ENCODE peak calls at places on chromosomes 5 and 9, in five cellular contexts. T, P, D, O and J are unnamed samples.

GRCh38 chr5:103234239-103234975 is 24.2 kb upstream of the MACIR start:
- DNase-seq in T (no peak), P (no peak), D (no peak), O (no peak), J (no peak)

GRCh38 chr9:80964374-80964773 is 725.0 kb downstream of the TLE1 start:
- DNase-seq in T (no peak), P (peak; percentile 72), D (no peak), O (no peak), J (peak; percentile 49)

GRCh38 chr5:121019734-121020133 is 555.6 kb downstream of the PRR16 start:
- DNase-seq in T (no peak), P (no peak), D (no peak), O (no peak), J (no peak)

GRCh38 chr9:16363073-16363781 is 507.2 kb downstream of the BNC2 start:
- DNase-seq in T (no peak), P (no peak), D (no peak), O (no peak), J (no peak)

GRCh38 chr5:83000922-83001321 is 76.3 kb downstream of the TMEM167A start:
- DNase-seq in T (no peak), P (peak; percentile 69), D (no peak), O (no peak), J (no peak)

GRCh38 chr5:12272389-12272788 is 368.1 kb upstream of the CTNND2 start:
- DNase-seq in T (no peak), P (peak; percentile 3), D (peak; percentile 20), O (peak; percentile 53), J (no peak)

GRCh38 chr5:59893436-59894227 is at the start of gene PDE4D:
- DNase-seq in T (peak; percentile 60), P (peak; percentile 94), D (peak; percentile 72), O (peak; percentile 87), J (peak; percentile 67)

GRCh38 chr9:38227656-38228055 is 158.6 kb upstream of the SHB start:
- DNase-seq in T (no peak), P (peak; percentile 15), D (no peak), O (no peak), J (peak; percentile 53)

GRCh38 chr5:139663752-139664151 is 15.6 kb downstream of the CXXC5 start:
- DNase-seq in T (no peak), P (no peak), D (no peak), O (no peak), J (no peak)

GRCh38 chr5:1203311-1203967 is 2.0 kb downstream of the SLC6A19 start:
- DNase-seq in T (no peak), P (no peak), D (peak; percentile 4), O (no peak), J (no peak)

GRCh38 chr9:136251264-136252115 is 5.9 kb upstream of the QSOX2 start:
- DNase-seq in T (no peak), P (no peak), D (no peak), O (no peak), J (no peak)

GRCh38 chr9:134066923-134067851 is 639 bp downstream of the BRD3 start:
- DNase-seq in T (no peak), P (peak; percentile 75), D (peak; percentile 26), O (no peak), J (peak; percentile 19)

GRCh38 chr9:98142182-98142924 is 23.3 kb upstream of the TRIM14 start:
- DNase-seq in T (no peak), P (no peak), D (peak; percentile 2), O (no peak), J (no peak)

GRCh38 chr9:93064392-93065124 is 6.1 kb downstream of the SUSD3 start:
- DNase-seq in T (no peak), P (peak; percentile 55), D (no peak), O (no peak), J (no peak)

GRCh38 chr5:97142521-97143254 is at the start of gene LIX1:
- DNase-seq in T (no peak), P (peak; percentile 83), D (peak; percentile 65), O (peak; percentile 59), J (peak; percentile 42)

GRCh38 chr5:180126716-180127681 is 55.4 kb upstream of the RNF130 start:
- DNase-seq in T (peak; percentile 35), P (peak; percentile 66), D (peak; percentile 64), O (peak; percentile 69), J (peak; percentile 5)

GRCh38 chr5:142720561-142721275 is 34.8 kb upstream of the FGF1 start:
- DNase-seq in T (no peak), P (no peak), D (peak; percentile 27), O (no peak), J (peak; percentile 66)

GRCh38 chr9:114643906-114644305 is 13.7 kb downstream of the TEX53 start:
- DNase-seq in T (no peak), P (no peak), D (no peak), O (no peak), J (no peak)

GRCh38 chr9:130912932-130913598 is 16.5 kb upstream of the QRFP start:
- DNase-seq in T (no peak), P (peak; percentile 84), D (no peak), O (no peak), J (no peak)

GRCh38 chr9:105405514-105406131 is 42.2 kb upstream of the FSD1L start:
- DNase-seq in T (no peak), P (no peak), D (peak; percentile 47), O (no peak), J (no peak)

GRCh38 chr5:73901045-73901444 is 275.0 kb downstream of the ARHGEF28 start:
- DNase-seq in T (no peak), P (no peak), D (no peak), O (no peak), J (no peak)

GRCh38 chr9:119559986-119560385 is 190.8 kb upstream of the BRINP1 start:
- DNase-seq in T (no peak), P (peak; percentile 8), D (no peak), O (no peak), J (no peak)

GRCh38 chr9:128026255-128027165 is 40.6 kb downstream of the NAIF1 start:
- DNase-seq in T (no peak), P (no peak), D (no peak), O (no peak), J (no peak)

GRCh38 chr5:13250450-13251291 is 693.8 kb downstream of the DNAH5 start:
- DNase-seq in T (no peak), P (peak; percentile 8), D (no peak), O (no peak), J (no peak)

GRCh38 chr9:14301582-14301981 is 12.4 kb downstream of the NFIB start:
- DNase-seq in T (no peak), P (no peak), D (no peak), O (no peak), J (no peak)

GRCh38 chr5:6827815-6828214 is 114.6 kb downstream of the TENT4A start:
- DNase-seq in T (no peak), P (peak; percentile 21), D (no peak), O (no peak), J (no peak)

GRCh38 chr9:95506692-95507455 is 9.9 kb downstream of the PTCH1 start:
- DNase-seq in T (no peak), P (peak; percentile 76), D (peak; percentile 59), O (peak; percentile 49), J (peak; percentile 34)